ENCODE peak calls at places on chromosomes 16 and 17, in nine cellular contexts. One of them, this sample, is unnamed.
A peak's percentile ranks its signal among the peaks of the same experiment; 100 is the strongest.

GRCh38 chr16:69378760-69379159 is 7.0 kb downstream of the TERF2 start:
- DNase-seq in bronchial epithelial cell: no peak
- DNase-seq in NCI-H146: no peak
- DNase-seq in heart left ventricle: no peak
- DNase-seq in AML-193: no peak
- DNase-seq in head of caudate nucleus: no peak
- DNase-seq in stimulated activated CD4-positive, alpha-beta T cell treated with anti-CD3 and anti-CD28 coated beads, Interleukin-4, amount 100 ng/mL, for 4 hours: no peak
- DNase-seq in NCI-H774: no peak
- DNase-seq in tibial artery: no peak
- DNase-seq in this sample: no peak

GRCh38 chr17:37541880-37542675 is 52.4 kb downstream of the DUSP14 start:
- DNase-seq in stimulated activated CD4-positive, alpha-beta T cell treated with anti-CD3 and anti-CD28 coated beads, Interleukin-4, amount 100 ng/mL, for 4 hours: no peak
- DNase-seq in NCI-H146: no peak
- DNase-seq in AML-193: no peak
- DNase-seq in bronchial epithelial cell: peak; percentile 56
- DNase-seq in heart left ventricle: no peak
- DNase-seq in head of caudate nucleus: no peak
- DNase-seq in tibial artery: no peak
- DNase-seq in NCI-H774: no peak
- DNase-seq in this sample: no peak

GRCh38 chr16:31476305-31477219 is 4.6 kb downstream of the TGFB1I1 start:
- DNase-seq in AML-193: peak; percentile 80
- DNase-seq in NCI-H774: no peak
- DNase-seq in stimulated activated CD4-positive, alpha-beta T cell treated with anti-CD3 and anti-CD28 coated beads, Interleukin-4, amount 100 ng/mL, for 4 hours: peak; percentile 84
- DNase-seq in head of caudate nucleus: peak; percentile 35
- DNase-seq in NCI-H146: no peak
- DNase-seq in bronchial epithelial cell: no peak
- DNase-seq in tibial artery: peak; percentile 81
- DNase-seq in heart left ventricle: peak; percentile 80
- DNase-seq in this sample: no peak

GRCh38 chr16:71338193-71338592 is 20.3 kb upstream of the CALB2 start:
- DNase-seq in stimulated activated CD4-positive, alpha-beta T cell treated with anti-CD3 and anti-CD28 coated beads, Interleukin-4, amount 100 ng/mL, for 4 hours: no peak
- DNase-seq in heart left ventricle: no peak
- DNase-seq in tibial artery: no peak
- DNase-seq in head of caudate nucleus: no peak
- DNase-seq in NCI-H146: no peak
- DNase-seq in bronchial epithelial cell: peak; percentile 88
- DNase-seq in NCI-H774: no peak
- DNase-seq in AML-193: no peak
- DNase-seq in this sample: no peak

GRCh38 chr16:82067042-82067809 is 32.2 kb downstream of the HSD17B2 start:
- DNase-seq in stimulated activated CD4-positive, alpha-beta T cell treated with anti-CD3 and anti-CD28 coated beads, Interleukin-4, amount 100 ng/mL, for 4 hours: no peak
- DNase-seq in heart left ventricle: no peak
- DNase-seq in AML-193: no peak
- DNase-seq in tibial artery: no peak
- DNase-seq in NCI-H146: no peak
- DNase-seq in head of caudate nucleus: no peak
- DNase-seq in bronchial epithelial cell: no peak
- DNase-seq in NCI-H774: no peak
- DNase-seq in this sample: no peak

GRCh38 chr17:44793885-44794698 is 35.3 kb downstream of the ADAM11 start:
- DNase-seq in AML-193: no peak
- DNase-seq in NCI-H774: no peak
- DNase-seq in NCI-H146: no peak
- DNase-seq in heart left ventricle: no peak
- DNase-seq in tibial artery: no peak
- DNase-seq in bronchial epithelial cell: no peak
- DNase-seq in head of caudate nucleus: no peak
- DNase-seq in stimulated activated CD4-positive, alpha-beta T cell treated with anti-CD3 and anti-CD28 coated beads, Interleukin-4, amount 100 ng/mL, for 4 hours: no peak
- DNase-seq in this sample: no peak

GRCh38 chr16:53913082-53913870 is 209.3 kb downstream of the FTO start:
- DNase-seq in heart left ventricle: no peak
- DNase-seq in stimulated activated CD4-positive, alpha-beta T cell treated with anti-CD3 and anti-CD28 coated beads, Interleukin-4, amount 100 ng/mL, for 4 hours: no peak
- DNase-seq in tibial artery: no peak
- DNase-seq in NCI-H146: no peak
- DNase-seq in AML-193: no peak
- DNase-seq in head of caudate nucleus: no peak
- DNase-seq in NCI-H774: no peak
- DNase-seq in bronchial epithelial cell: peak; percentile 75
- DNase-seq in this sample: peak; percentile 26

GRCh38 chr16:86985656-86986030 is 331.5 kb downstream of the C16orf95 start:
- DNase-seq in bronchial epithelial cell: no peak
- DNase-seq in head of caudate nucleus: no peak
- DNase-seq in tibial artery: no peak
- DNase-seq in NCI-H146: no peak
- DNase-seq in heart left ventricle: no peak
- DNase-seq in NCI-H774: no peak
- DNase-seq in stimulated activated CD4-positive, alpha-beta T cell treated with anti-CD3 and anti-CD28 coated beads, Interleukin-4, amount 100 ng/mL, for 4 hours: no peak
- DNase-seq in AML-193: no peak
- DNase-seq in this sample: no peak

GRCh38 chr16:50284131-50284911 is 18.0 kb downstream of the ADCY7 start:
- DNase-seq in heart left ventricle: peak; percentile 60
- DNase-seq in tibial artery: peak; percentile 84
- DNase-seq in bronchial epithelial cell: no peak
- DNase-seq in head of caudate nucleus: no peak
- DNase-seq in AML-193: no peak
- DNase-seq in NCI-H146: no peak
- DNase-seq in stimulated activated CD4-positive, alpha-beta T cell treated with anti-CD3 and anti-CD28 coated beads, Interleukin-4, amount 100 ng/mL, for 4 hours: no peak
- DNase-seq in NCI-H774: no peak
- DNase-seq in this sample: peak; percentile 45

GRCh38 chr17:66491213-66491612 is 188.8 kb downstream of the PRKCA start:
- DNase-seq in head of caudate nucleus: no peak
- DNase-seq in NCI-H146: no peak
- DNase-seq in AML-193: no peak
- DNase-seq in heart left ventricle: no peak
- DNase-seq in bronchial epithelial cell: no peak
- DNase-seq in stimulated activated CD4-positive, alpha-beta T cell treated with anti-CD3 and anti-CD28 coated beads, Interleukin-4, amount 100 ng/mL, for 4 hours: peak; percentile 47
- DNase-seq in tibial artery: no peak
- DNase-seq in NCI-H774: no peak
- DNase-seq in this sample: no peak

GRCh38 chr17:34241062-34241461 is 14.0 kb upstream of the CCL2 start:
- DNase-seq in stimulated activated CD4-positive, alpha-beta T cell treated with anti-CD3 and anti-CD28 coated beads, Interleukin-4, amount 100 ng/mL, for 4 hours: no peak
- DNase-seq in AML-193: peak; percentile 69
- DNase-seq in head of caudate nucleus: no peak
- DNase-seq in bronchial epithelial cell: no peak
- DNase-seq in tibial artery: peak; percentile 76
- DNase-seq in NCI-H146: no peak
- DNase-seq in heart left ventricle: peak; percentile 89
- DNase-seq in NCI-H774: no peak
- DNase-seq in this sample: peak; percentile 52

GRCh38 chr17:73030501-73030911 is 62.0 kb downstream of the SLC39A11 start:
- DNase-seq in stimulated activated CD4-positive, alpha-beta T cell treated with anti-CD3 and anti-CD28 coated beads, Interleukin-4, amount 100 ng/mL, for 4 hours: no peak
- DNase-seq in heart left ventricle: no peak
- DNase-seq in head of caudate nucleus: no peak
- DNase-seq in NCI-H774: no peak
- DNase-seq in NCI-H146: no peak
- DNase-seq in AML-193: no peak
- DNase-seq in bronchial epithelial cell: no peak
- DNase-seq in tibial artery: no peak
- DNase-seq in this sample: peak; percentile 22

GRCh38 chr17:69046130-69046807 is 14.5 kb downstream of the ABCA9 start:
- DNase-seq in tibial artery: no peak
- DNase-seq in AML-193: no peak
- DNase-seq in head of caudate nucleus: no peak
- DNase-seq in NCI-H146: no peak
- DNase-seq in NCI-H774: no peak
- DNase-seq in bronchial epithelial cell: no peak
- DNase-seq in heart left ventricle: no peak
- DNase-seq in stimulated activated CD4-positive, alpha-beta T cell treated with anti-CD3 and anti-CD28 coated beads, Interleukin-4, amount 100 ng/mL, for 4 hours: no peak
- DNase-seq in this sample: no peak

GRCh38 chr16:30997887-30998711 is 12.3 kb downstream of the STX1B start:
- DNase-seq in bronchial epithelial cell: peak; percentile 90
- DNase-seq in tibial artery: no peak
- DNase-seq in AML-193: no peak
- DNase-seq in NCI-H774: no peak
- DNase-seq in head of caudate nucleus: no peak
- DNase-seq in heart left ventricle: no peak
- DNase-seq in stimulated activated CD4-positive, alpha-beta T cell treated with anti-CD3 and anti-CD28 coated beads, Interleukin-4, amount 100 ng/mL, for 4 hours: no peak
- DNase-seq in NCI-H146: no peak
- DNase-seq in this sample: no peak

GRCh38 chr17:488993-489757 is 136.6 kb upstream of the RPH3AL start:
- DNase-seq in NCI-H146: no peak
- DNase-seq in tibial artery: no peak
- DNase-seq in NCI-H774: no peak
- DNase-seq in heart left ventricle: peak; percentile 36
- DNase-seq in stimulated activated CD4-positive, alpha-beta T cell treated with anti-CD3 and anti-CD28 coated beads, Interleukin-4, amount 100 ng/mL, for 4 hours: peak; percentile 18
- DNase-seq in AML-193: no peak
- DNase-seq in bronchial epithelial cell: no peak
- DNase-seq in head of caudate nucleus: no peak
- DNase-seq in this sample: no peak

GRCh38 chr16:16120382-16121184 is 102.7 kb downstream of the ABCC6 start:
- DNase-seq in heart left ventricle: peak; percentile 76
- DNase-seq in NCI-H774: peak; percentile 57
- DNase-seq in stimulated activated CD4-positive, alpha-beta T cell treated with anti-CD3 and anti-CD28 coated beads, Interleukin-4, amount 100 ng/mL, for 4 hours: no peak
- DNase-seq in AML-193: no peak
- DNase-seq in tibial artery: no peak
- DNase-seq in head of caudate nucleus: peak; percentile 63
- DNase-seq in bronchial epithelial cell: no peak
- DNase-seq in NCI-H146: peak; percentile 92
- DNase-seq in this sample: no peak

GRCh38 chr17:43558805-43559160 is 12.6 kb upstream of the ETV4 start:
- DNase-seq in heart left ventricle: no peak
- DNase-seq in bronchial epithelial cell: no peak
- DNase-seq in AML-193: no peak
- DNase-seq in NCI-H146: no peak
- DNase-seq in head of caudate nucleus: no peak
- DNase-seq in tibial artery: no peak
- DNase-seq in NCI-H774: no peak
- DNase-seq in stimulated activated CD4-positive, alpha-beta T cell treated with anti-CD3 and anti-CD28 coated beads, Interleukin-4, amount 100 ng/mL, for 4 hours: no peak
- DNase-seq in this sample: no peak

GRCh38 chr17:78318843-78319242 is 41.0 kb downstream of the SOCS3 start:
- DNase-seq in NCI-H146: no peak
- DNase-seq in heart left ventricle: no peak
- DNase-seq in bronchial epithelial cell: no peak
- DNase-seq in tibial artery: no peak
- DNase-seq in AML-193: no peak
- DNase-seq in NCI-H774: no peak
- DNase-seq in head of caudate nucleus: no peak
- DNase-seq in stimulated activated CD4-positive, alpha-beta T cell treated with anti-CD3 and anti-CD28 coated beads, Interleukin-4, amount 100 ng/mL, for 4 hours: no peak
- DNase-seq in this sample: no peak

GRCh38 chr17:48293319-48294192 is 136.5 kb downstream of the SKAP1 start:
- DNase-seq in head of caudate nucleus: no peak
- DNase-seq in tibial artery: no peak
- DNase-seq in heart left ventricle: no peak
- DNase-seq in AML-193: no peak
- DNase-seq in NCI-H774: no peak
- DNase-seq in bronchial epithelial cell: no peak
- DNase-seq in stimulated activated CD4-positive, alpha-beta T cell treated with anti-CD3 and anti-CD28 coated beads, Interleukin-4, amount 100 ng/mL, for 4 hours: no peak
- DNase-seq in NCI-H146: peak; percentile 64
- DNase-seq in this sample: no peak

GRCh38 chr17:2844386-2844785 is 48.1 kb downstream of the RAP1GAP2 start:
- DNase-seq in head of caudate nucleus: no peak
- DNase-seq in NCI-H774: no peak
- DNase-seq in AML-193: no peak
- DNase-seq in bronchial epithelial cell: peak; percentile 20
- DNase-seq in heart left ventricle: no peak
- DNase-seq in NCI-H146: peak; percentile 90
- DNase-seq in tibial artery: no peak
- DNase-seq in stimulated activated CD4-positive, alpha-beta T cell treated with anti-CD3 and anti-CD28 coated beads, Interleukin-4, amount 100 ng/mL, for 4 hours: no peak
- DNase-seq in this sample: no peak

GRCh38 chr17:48997103-48997826 is at the start of gene IGF2BP1:
- DNase-seq in stimulated activated CD4-positive, alpha-beta T cell treated with anti-CD3 and anti-CD28 coated beads, Interleukin-4, amount 100 ng/mL, for 4 hours: no peak
- DNase-seq in bronchial epithelial cell: no peak
- DNase-seq in tibial artery: no peak
- DNase-seq in NCI-H146: no peak
- DNase-seq in head of caudate nucleus: no peak
- DNase-seq in AML-193: no peak
- DNase-seq in NCI-H774: no peak
- DNase-seq in heart left ventricle: no peak
- DNase-seq in this sample: no peak

GRCh38 chr17:9331512-9332163 is 244.0 kb downstream of the STX8 start:
- DNase-seq in tibial artery: no peak
- DNase-seq in heart left ventricle: no peak
- DNase-seq in NCI-H774: no peak
- DNase-seq in stimulated activated CD4-positive, alpha-beta T cell treated with anti-CD3 and anti-CD28 coated beads, Interleukin-4, amount 100 ng/mL, for 4 hours: no peak
- DNase-seq in head of caudate nucleus: peak; percentile 29
- DNase-seq in NCI-H146: peak; percentile 73
- DNase-seq in AML-193: no peak
- DNase-seq in bronchial epithelial cell: no peak
- DNase-seq in this sample: no peak

GRCh38 chr17:78563189-78564145 is 13.7 kb downstream of the DNAH17 start:
- DNase-seq in NCI-H774: peak; percentile 48
- DNase-seq in bronchial epithelial cell: no peak
- DNase-seq in tibial artery: no peak
- DNase-seq in stimulated activated CD4-positive, alpha-beta T cell treated with anti-CD3 and anti-CD28 coated beads, Interleukin-4, amount 100 ng/mL, for 4 hours: no peak
- DNase-seq in heart left ventricle: peak; percentile 47
- DNase-seq in head of caudate nucleus: no peak
- DNase-seq in AML-193: no peak
- DNase-seq in NCI-H146: no peak
- DNase-seq in this sample: no peak

GRCh38 chr16:86074651-86075487 is 175.9 kb downstream of the IRF8 start:
- DNase-seq in head of caudate nucleus: no peak
- DNase-seq in AML-193: no peak
- DNase-seq in heart left ventricle: no peak
- DNase-seq in stimulated activated CD4-positive, alpha-beta T cell treated with anti-CD3 and anti-CD28 coated beads, Interleukin-4, amount 100 ng/mL, for 4 hours: no peak
- DNase-seq in bronchial epithelial cell: no peak
- DNase-seq in NCI-H774: no peak
- DNase-seq in NCI-H146: no peak
- DNase-seq in tibial artery: peak; percentile 52
- DNase-seq in this sample: no peak

GRCh38 chr17:38428150-38428642 is at the start of gene ARHGAP23:
- DNase-seq in AML-193: peak; percentile 50
- DNase-seq in heart left ventricle: peak; percentile 89
- DNase-seq in bronchial epithelial cell: no peak
- DNase-seq in tibial artery: peak; percentile 88
- DNase-seq in head of caudate nucleus: peak; percentile 70
- DNase-seq in NCI-H774: peak; percentile 41
- DNase-seq in stimulated activated CD4-positive, alpha-beta T cell treated with anti-CD3 and anti-CD28 coated beads, Interleukin-4, amount 100 ng/mL, for 4 hours: peak; percentile 29
- DNase-seq in NCI-H146: no peak
- DNase-seq in this sample: peak; percentile 42

GRCh38 chr16:17397499-17397891 is 73.3 kb downstream of the XYLT1 start:
- DNase-seq in tibial artery: no peak
- DNase-seq in AML-193: no peak
- DNase-seq in heart left ventricle: no peak
- DNase-seq in stimulated activated CD4-positive, alpha-beta T cell treated with anti-CD3 and anti-CD28 coated beads, Interleukin-4, amount 100 ng/mL, for 4 hours: no peak
- DNase-seq in NCI-H146: no peak
- DNase-seq in NCI-H774: peak; percentile 81
- DNase-seq in head of caudate nucleus: no peak
- DNase-seq in bronchial epithelial cell: peak; percentile 2
- DNase-seq in this sample: no peak

GRCh38 chr17:57401556-57402488 is 145.5 kb downstream of the MSI2 start:
- DNase-seq in stimulated activated CD4-positive, alpha-beta T cell treated with anti-CD3 and anti-CD28 coated beads, Interleukin-4, amount 100 ng/mL, for 4 hours: no peak
- DNase-seq in heart left ventricle: no peak
- DNase-seq in tibial artery: no peak
- DNase-seq in head of caudate nucleus: no peak
- DNase-seq in AML-193: no peak
- DNase-seq in bronchial epithelial cell: no peak
- DNase-seq in NCI-H774: no peak
- DNase-seq in NCI-H146: no peak
- DNase-seq in this sample: no peak

GRCh38 chr17:37299257-37299985 is 76.4 kb upstream of the C17orf78 start:
- DNase-seq in NCI-H146: peak; percentile 71
- DNase-seq in stimulated activated CD4-positive, alpha-beta T cell treated with anti-CD3 and anti-CD28 coated beads, Interleukin-4, amount 100 ng/mL, for 4 hours: no peak
- DNase-seq in bronchial epithelial cell: peak; percentile 20
- DNase-seq in AML-193: no peak
- DNase-seq in tibial artery: no peak
- DNase-seq in heart left ventricle: no peak
- DNase-seq in NCI-H774: peak; percentile 28
- DNase-seq in head of caudate nucleus: no peak
- DNase-seq in this sample: no peak

GRCh38 chr16:83925957-83926725 is 26.9 kb upstream of the OSGIN1 start:
- DNase-seq in NCI-H146: no peak
- DNase-seq in head of caudate nucleus: no peak
- DNase-seq in tibial artery: no peak
- DNase-seq in AML-193: no peak
- DNase-seq in bronchial epithelial cell: no peak
- DNase-seq in NCI-H774: no peak
- DNase-seq in heart left ventricle: peak; percentile 32
- DNase-seq in stimulated activated CD4-positive, alpha-beta T cell treated with anti-CD3 and anti-CD28 coated beads, Interleukin-4, amount 100 ng/mL, for 4 hours: no peak
- DNase-seq in this sample: no peak

GRCh38 chr17:19762515-19762961 is 14.4 kb upstream of the ALDH3A1 start:
- DNase-seq in heart left ventricle: peak; percentile 80
- DNase-seq in head of caudate nucleus: peak; percentile 51
- DNase-seq in NCI-H146: peak; percentile 59
- DNase-seq in bronchial epithelial cell: peak; percentile 54
- DNase-seq in stimulated activated CD4-positive, alpha-beta T cell treated with anti-CD3 and anti-CD28 coated beads, Interleukin-4, amount 100 ng/mL, for 4 hours: peak; percentile 36
- DNase-seq in AML-193: peak; percentile 15
- DNase-seq in tibial artery: peak; percentile 89
- DNase-seq in NCI-H774: no peak
- DNase-seq in this sample: peak; percentile 59

GRCh38 chr16:89198417-89199240 is 1.7 kb downstream of the SLC22A31 start:
- DNase-seq in AML-193: no peak
- DNase-seq in NCI-H774: no peak
- DNase-seq in NCI-H146: no peak
- DNase-seq in tibial artery: no peak
- DNase-seq in stimulated activated CD4-positive, alpha-beta T cell treated with anti-CD3 and anti-CD28 coated beads, Interleukin-4, amount 100 ng/mL, for 4 hours: no peak
- DNase-seq in bronchial epithelial cell: no peak
- DNase-seq in head of caudate nucleus: no peak
- DNase-seq in heart left ventricle: peak; percentile 18
- DNase-seq in this sample: no peak